ENCODE peak calls at places on chromosomes 4 and X, in four cellular contexts. N is nephron progenitor cell, A is endothelial cell of umbilical vein, M is lower lobe of right lung. O is an unnamed sample.

GRCh38 chrX:115058276-115058675 is 40.9 kb upstream of the IL13RA2 start:
- DNase-seq in M (no peak), A (peak; percentile 72), N (no peak), O (peak; percentile 71)

GRCh38 chrX:118756111-118756510 is 28.7 kb downstream of the IL13RA1 start:
- DNase-seq in A (no peak), N (no peak), M (no peak), O (no peak)

GRCh38 chr4:174505892-174506291 is 16.4 kb downstream of the HPGD start:
- DNase-seq in N (no peak), M (no peak), A (no peak), O (no peak)

GRCh38 chrX:84611843-84612636 is 109.8 kb upstream of the HDX start:
- DNase-seq in A (no peak), N (no peak), M (no peak), O (no peak)

GRCh38 chrX:331772-332495 is 13.3 kb upstream of the GTPBP6 start:
- DNase-seq in A (no peak), M (peak; percentile 43), N (no peak), O (no peak)

GRCh38 chr4:135732448-135732847 is 1530.9 kb upstream of the PABPC4L start:
- DNase-seq in M (no peak), N (no peak), A (no peak), O (no peak)

GRCh38 chr4:74675673-74676279 is 118.5 kb downstream of the BTC start:
- DNase-seq in A (peak; percentile 70), M (no peak), N (peak; percentile 31), O (peak; percentile 83)

GRCh38 chrX:130625381-130625780 is 223.6 kb downstream of the RBMX2 start:
- DNase-seq in A (no peak), M (no peak), N (peak; percentile 35), O (no peak)

GRCh38 chr4:145626623-145626982 is 7.4 kb downstream of the MMAA start:
- DNase-seq in A (no peak), M (no peak), N (no peak), O (no peak)

GRCh38 chr4:89055157-89056080 is 1.6 kb downstream of the FAM13A start:
- DNase-seq in M (no peak), N (no peak), A (no peak), O (no peak)

GRCh38 chr4:106365613-106366012 is 3.0 kb downstream of the GIMD1 start:
- DNase-seq in M (no peak), A (peak; percentile 91), N (no peak), O (peak; percentile 91)

GRCh38 chr4:121164291-121164690 is at the start of gene TNIP3:
- DNase-seq in N (no peak), A (peak; percentile 79), M (no peak), O (peak; percentile 80)

GRCh38 chrX:110280954-110281353 is 36.9 kb downstream of the AMMECR1 start:
- DNase-seq in M (no peak), A (no peak), N (no peak), O (no peak)

GRCh38 chr4:132396636-132397035 is 752.5 kb upstream of the PCDH10 start:
- DNase-seq in M (no peak), A (no peak), N (no peak), O (no peak)

GRCh38 chr4:187770345-187770744 is 225.2 kb upstream of the ZFP42 start:
- DNase-seq in A (no peak), N (no peak), M (no peak), O (no peak)

GRCh38 chr4:37197899-37198298 is 46.6 kb upstream of the NWD2 start:
- DNase-seq in N (no peak), A (no peak), M (no peak), O (no peak)

GRCh38 chrX:41086627-41086932 is 1.3 kb downstream of the USP9X start:
- DNase-seq in M (no peak), N (no peak), A (no peak), O (peak; percentile 61)

GRCh38 chr4:41655177-41655576 is 93.3 kb downstream of the PHOX2B start:
- DNase-seq in M (no peak), N (no peak), A (no peak), O (no peak)

GRCh38 chr4:147361726-147362125 is 119.2 kb upstream of the EDNRA start:
- DNase-seq in A (peak; percentile 89), N (no peak), M (no peak), O (peak; percentile 83)

GRCh38 chrX:108347800-108348199 is 90.4 kb downstream of the COL4A6 start:
- DNase-seq in A (peak; percentile 87), N (peak; percentile 42), M (no peak), O (peak; percentile 79)

GRCh38 chrX:43644124-43644701 is 11.9 kb upstream of the MAOA start:
- DNase-seq in A (no peak), N (no peak), M (no peak), O (no peak)

O was measured in dermis blood vessel endothelial cell.